ENCODE peak calls at places on chromosomes 6 and 20, in eight cellular contexts. P, J, Q, A, I, Z, D and L are unnamed samples. For H3K9me3, the result is how much of the 10 kb centered on the place peaks cover.

GRCh38 chr6:26155066-26155925 is 68.1 kb downstream of the HFE start:
- DNase-seq in Z (no peak), D (no peak), P (peak), J (peak), I (no peak), A (peak), Q (no peak), L (peak)

GRCh38 chr6:45422541-45423110 is 44.9 kb upstream of the SUPT3H start:
- DNase-seq in A (peak), I (peak), P (peak), J (peak), Q (no peak), Z (peak), D (no peak), L (peak)

GRCh38 chr6:164370773-164371172 is 938.6 kb downstream of the C6orf118 start:
- DNase-seq in A (no peak), Z (peak), D (no peak), Q (no peak), P (no peak), J (no peak), I (no peak), L (no peak)

GRCh38 chr6:42140756-42141602 is 1.4 kb downstream of the C6orf132 start:
- DNase-seq in Q (no peak), D (no peak), P (no peak), Z (peak), A (no peak), I (peak), J (no peak), L (no peak)

GRCh38 chr20:43909720-43910119 is 4.9 kb upstream of the TOX2 start:
- DNase-seq in I (no peak), J (no peak), Q (no peak), D (no peak), A (no peak), Z (no peak), P (no peak), L (peak)

GRCh38 chr6:118580585-118581419 is 32.7 kb downstream of the PLN start:
- DNase-seq in Z (peak), Q (peak), P (no peak), D (no peak), A (peak), I (no peak), J (peak), L (peak)

GRCh38 chr6:83113258-83113657 is 45.8 kb downstream of the DOP1A start:
- DNase-seq in I (no peak), J (no peak), D (no peak), Q (no peak), Z (peak), A (no peak), P (no peak), L (no peak)

GRCh38 chr20:51350941-51351631 is 191.4 kb downstream of the NFATC2 start:
- DNase-seq in J (no peak), A (peak), P (no peak), I (no peak), Q (peak), D (no peak), Z (peak), L (no peak)

GRCh38 chr6:36624461-36625160 is 30.4 kb downstream of the SRSF3 start:
- DNase-seq in I (no peak), Z (no peak), J (no peak), A (peak), P (no peak), D (no peak), Q (no peak), L (no peak)

GRCh38 chr6:163599136-163599535 is 184.6 kb downstream of the QKI start:
- DNase-seq in Q (no peak), P (no peak), Z (no peak), D (no peak), A (no peak), I (no peak), J (no peak), L (no peak)

GRCh38 chr20:63697357-63697867 is 960 bp downstream of the TNFRSF6B start:
- DNase-seq in Q (no peak), J (no peak), I (no peak), P (peak), A (peak), Z (no peak), D (no peak), L (peak)

GRCh38 chr6:34393191-34393967 is 910 bp upstream of the NUDT3 start:
- DNase-seq in P (no peak), D (no peak), I (no peak), A (peak), Z (no peak), J (no peak), Q (no peak), L (no peak)

GRCh38 chr20:32232487-32232886 is 24.8 kb downstream of the POFUT1 start:
- DNase-seq in Z (no peak), P (no peak), I (no peak), D (no peak), J (no peak), A (no peak), Q (no peak), L (no peak)

GRCh38 chr20:10671221-10671849 is 2.5 kb downstream of the JAG1 start:
- DNase-seq in A (peak), Z (peak), P (peak), J (peak), I (peak), D (peak), Q (peak), L (peak)

GRCh38 chr20:61874421-61875068 is 191.1 kb downstream of the TAF4 start:
- DNase-seq in J (no peak), Z (peak), P (peak), D (no peak), Q (no peak), I (no peak), A (no peak), L (peak)

GRCh38 chr6:1044040-1044836 is 267.7 kb upstream of the FOXQ1 start:
- DNase-seq in J (no peak), Z (no peak), Q (no peak), A (no peak), P (no peak), D (no peak), I (peak), L (no peak)

GRCh38 chr6:117399924-117400323 is 25.8 kb downstream of the ROS1 start:
- DNase-seq in I (no peak), D (no peak), P (no peak), Z (no peak), J (no peak), A (no peak), Q (no peak), L (peak)

GRCh38 chr20:47113362-47114118 is 218.9 kb downstream of the EYA2 start:
- DNase-seq in P (no peak), J (no peak), I (no peak), Z (peak), A (peak), D (no peak), Q (no peak), L (no peak)

GRCh38 chr20:31788578-31788977 is 30.6 kb upstream of the MYLK2 start:
- DNase-seq in Q (no peak), A (no peak), D (no peak), P (no peak), J (no peak), I (no peak), Z (no peak), L (peak)

GRCh38 chr6:89834884-89835792 is 5.5 kb downstream of the CASP8AP2 start:
- DNase-seq in Q (no peak), D (no peak), A (no peak), P (no peak), Z (peak), I (no peak), J (no peak), L (no peak)

GRCh38 chr20:1301031-1301529 is 27.9 kb downstream of the SDCBP2 start:
- DNase-seq in J (no peak), A (peak), Z (peak), P (no peak), D (no peak), Q (no peak), I (no peak), L (no peak)

GRCh38 chr20:61959301-61959700 is 106.4 kb downstream of the TAF4 start:
- DNase-seq in A (peak), P (no peak), D (no peak), Z (no peak), I (no peak), J (no peak), Q (no peak), L (peak)

GRCh38 chr20:37757550-37757949 is 63.7 kb downstream of the CTNNBL1 start:
- DNase-seq in P (no peak), A (no peak), I (no peak), Z (no peak), Q (no peak), J (no peak), D (no peak), L (peak)

GRCh38 chr6:5746392-5747140 is 260.2 kb downstream of the NRN1 start:
- DNase-seq in D (no peak), J (no peak), Q (no peak), A (no peak), P (no peak), Z (no peak), I (no peak), L (peak)

GRCh38 chr6:42263165-42263852 is 45.6 kb upstream of the MRPS10 start:
- DNase-seq in I (no peak), Z (no peak), J (no peak), Q (no peak), D (no peak), P (no peak), A (no peak), L (no peak)

GRCh38 chr6:11428351-11428750 is 109.2 kb upstream of the TMEM170B start:
- DNase-seq in I (no peak), J (no peak), D (no peak), Q (no peak), P (no peak), A (no peak), Z (no peak), L (no peak)

GRCh38 chr6:158649289-158650143 is at the start of gene SYTL3:
- DNase-seq in A (peak), P (no peak), D (no peak), Q (no peak), I (peak), Z (peak), J (peak), L (no peak)

GRCh38 chr6:1820165-1820564 is 210.4 kb downstream of the FOXC1 start:
- DNase-seq in Q (no peak), Z (peak), I (no peak), D (no peak), P (no peak), J (no peak), A (no peak), L (no peak)

GRCh38 chr6:68317366-68317765 is 317.7 kb upstream of the ADGRB3 start:
- DNase-seq in D (no peak), J (no peak), Q (no peak), P (no peak), I (no peak), A (no peak), Z (no peak), L (no peak)

GRCh38 chr6:167549187-167549586 is 224.3 kb downstream of the TTLL2 start:
- DNase-seq in A (no peak), I (no peak), J (no peak), P (no peak), Q (no peak), D (peak), Z (no peak), L (no peak)

GRCh38 chr20:59019217-59019616 is at the start of gene TUBB1:
- DNase-seq in Q (no peak), J (no peak), Z (peak), D (no peak), A (peak), P (no peak), I (no peak), L (no peak)

GRCh38 chr6:44731485-44732095 is 344.1 kb downstream of the CDC5L start:
- DNase-seq in J (no peak), D (no peak), A (no peak), Z (peak), I (no peak), Q (no peak), P (no peak), L (no peak)

GRCh38 chr6:81609736-81610135 is 142.7 kb downstream of the TENT5A start:
- DNase-seq in I (no peak), A (no peak), P (no peak), Q (no peak), J (no peak), Z (no peak), D (no peak), L (no peak)

DNA sequence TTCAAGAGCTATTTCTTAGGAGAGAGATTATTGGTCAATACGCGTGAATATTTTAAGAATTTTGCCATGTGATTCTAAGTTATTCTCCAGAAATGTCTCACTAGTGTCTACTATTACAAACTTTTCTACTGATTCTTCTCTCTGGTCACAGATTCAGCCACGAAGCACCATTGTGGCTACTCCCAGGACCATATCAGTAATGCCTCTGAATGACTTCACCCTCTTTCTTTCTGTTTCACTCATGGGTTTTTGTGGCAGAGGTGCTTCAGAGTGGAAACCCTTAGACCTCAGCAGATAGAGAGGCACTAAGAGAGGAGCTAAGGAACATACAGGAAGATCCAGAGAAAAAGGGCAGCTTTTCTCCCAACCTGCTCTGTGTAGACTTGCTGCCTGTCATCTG is 211.3 kb downstream of the CBLN4 start:
- DNase-seq in J (no peak), D (no peak), P (no peak), I (no peak), Q (no peak), A (no peak), Z (no peak), L (no peak)
- H3K9me3 ChIP-seq in J (under half), D (under half), P (under half), I (under half), Q (under half), A (under half), Z (under half), L (under half)

GRCh38 chr6:33201147-33201545 is 479 bp downstream of the SLC39A7 start:
- DNase-seq in P (no peak), A (no peak), Z (no peak), Q (no peak), J (no peak), D (no peak), I (no peak), L (peak)
- TF ChIP-seq CTCF in P (no peak), A (no peak), Z (no peak), Q (peak), J (no peak), D (no peak), I (no peak), L (no peak)

GRCh38 chr20:6765469-6766058 is 1.9 kb upstream of the BMP2 start:
- DNase-seq in Q (peak), P (no peak), I (no peak), J (no peak), D (no peak), A (no peak), Z (peak), L (peak)
- H3K4me3 ChIP-seq in Q (no peak), P (no peak), I (no peak), J (no peak), D (no peak), A (no peak), Z (no peak), L (no peak)

GRCh38 chr6:85810558-85810957 is 167.9 kb upstream of the SYNCRIP start:
- DNase-seq in Z (no peak), P (no peak), D (no peak), Q (no peak), A (no peak), J (no peak), I (no peak), L (no peak)
- H3K9me3 ChIP-seq in Z (under half), P (under half), D (under half), Q (under half), A (under half), J (under half), I (under half), L (under half)